ENCODE peak calls at places on chromosomes 3 and 15, in seven cellular contexts. M is colonic mucosa, A is kidney epithelial cell, V is mammary epithelial cell, D is WTC11, R is IMR-90, Q is BJ. E is an unnamed sample.
A peak's percentile ranks its signal among the peaks of the same experiment; 100 is the strongest.

GRCh38 chr15:97688177-97688576 is 272.3 kb upstream of the ARRDC4 start:
- DNase-seq in M (no peak), A (no peak), V (no peak), D (no peak), R (no peak), Q (no peak), E (no peak)

GRCh38 chr3:37227870-37228549 is 53.6 kb upstream of the LRRFIP2 start:
- DNase-seq in M (no peak), A (no peak), V (no peak), D (no peak), R (no peak), Q (no peak), E (no peak)

GRCh38 chr3:39383190-39383912 is at the start of gene SLC25A38:
- DNase-seq in M (peak; percentile 90), A (peak; percentile 64), V (peak; percentile 83), D (peak; percentile 76), R (peak; percentile 85), Q (peak; percentile 32), E (peak; percentile 68)

GRCh38 chr15:48928877-48929538 is 34.7 kb downstream of the SHC4 start:
- DNase-seq in M (no peak), A (no peak), V (peak; percentile 89), D (no peak), R (peak; percentile 33), Q (no peak), E (no peak)

GRCh38 chr15:74050127-74050526 is 32.2 kb downstream of the GOLGA6A start:
- DNase-seq in M (no peak), A (no peak), V (no peak), D (peak; percentile 4), R (no peak), Q (no peak), E (no peak)

GRCh38 chr15:39365873-39366272 is 215.0 kb upstream of the THBS1 start:
- DNase-seq in M (no peak), A (no peak), V (no peak), D (no peak), R (no peak), Q (no peak), E (no peak)

GRCh38 chr3:53836084-53836872 is 9.9 kb downstream of the CHDH start:
- DNase-seq in M (no peak), A (no peak), V (no peak), D (no peak), R (no peak), Q (no peak), E (no peak)

GRCh38 chr3:177538743-177539730 is 341.8 kb upstream of the TBL1XR1 start:
- DNase-seq in M (no peak), A (no peak), V (no peak), D (no peak), R (peak; percentile 8), Q (no peak), E (no peak)

GRCh38 chr15:90037961-90038633 is 37.0 kb downstream of the ZNF710 start:
- DNase-seq in M (no peak), A (no peak), V (peak; percentile 78), D (no peak), R (peak; percentile 53), Q (no peak), E (no peak)

GRCh38 chr3:142866841-142867631 is 21.8 kb downstream of the PCOLCE2 start:
- DNase-seq in M (no peak), A (no peak), V (peak; percentile 60), D (peak; percentile 86), R (no peak), Q (no peak), E (peak; percentile 30)

GRCh38 chr3:61646851-61647525 is 85.6 kb downstream of the PTPRG start:
- DNase-seq in M (no peak), A (no peak), V (no peak), D (no peak), R (peak; percentile 15), Q (no peak), E (no peak)

GRCh38 chr3:173371848-173372487 is 25.6 kb upstream of the NLGN1 start:
- DNase-seq in M (peak; percentile 29), A (no peak), V (peak; percentile 9), D (no peak), R (peak; percentile 34), Q (no peak), E (peak; percentile 40)

GRCh38 chr3:128804017-128804816 is 75.2 kb upstream of the ACAD9 start:
- DNase-seq in M (no peak), A (no peak), V (no peak), D (no peak), R (peak; percentile 60), Q (no peak), E (peak; percentile 32)

GRCh38 chr3:90052425-90052950 is 945.1 kb downstream of the EPHA3 start:
- DNase-seq in M (no peak), A (no peak), V (peak; percentile 1), D (no peak), R (no peak), Q (no peak), E (no peak)

GRCh38 chr15:101068523-101068960 is 149.4 kb downstream of the LRRK1 start:
- DNase-seq in M (no peak), A (no peak), V (no peak), D (no peak), R (peak; percentile 27), Q (no peak), E (no peak)

GRCh38 chr15:73873889-73874511 is 636 bp downstream of the TBC1D21 start:
- DNase-seq in M (peak; percentile 24), A (peak; percentile 32), V (peak; percentile 25), D (no peak), R (peak; percentile 68), Q (no peak), E (peak; percentile 20)

GRCh38 chr15:38147246-38147645 is 105.4 kb upstream of the SPRED1 start:
- DNase-seq in M (no peak), A (no peak), V (no peak), D (no peak), R (no peak), Q (no peak), E (no peak)

GRCh38 chr15:70710714-70711113 is 52.6 kb downstream of the UACA start:
- DNase-seq in M (no peak), A (no peak), V (no peak), D (no peak), R (no peak), Q (no peak), E (no peak)

GRCh38 chr3:8464668-8465067 is 37.0 kb upstream of the LMCD1 start:
- DNase-seq in M (no peak), A (no peak), V (no peak), D (no peak), R (no peak), Q (no peak), E (no peak)

GRCh38 chr3:56747150-56747549 is 54.6 kb downstream of the ARHGEF3 start:
- DNase-seq in M (no peak), A (no peak), V (no peak), D (no peak), R (no peak), Q (no peak), E (no peak)

GRCh38 chr3:127792664-127793292 is 29.5 kb downstream of the MGLL start:
- DNase-seq in M (peak; percentile 65), A (peak; percentile 78), V (peak; percentile 38), D (no peak), R (peak; percentile 98), Q (peak; percentile 94), E (no peak)

GRCh38 chr3:55487376-55488241 is 503 bp upstream of the WNT5A start:
- DNase-seq in M (peak; percentile 47), A (no peak), V (peak; percentile 70), D (peak; percentile 40), R (peak; percentile 73), Q (no peak), E (peak; percentile 39)

GRCh38 chr3:38582316-38582715 is 67.2 kb downstream of the SCN5A start:
- DNase-seq in M (no peak), A (no peak), V (no peak), D (no peak), R (no peak), Q (no peak), E (no peak)

GRCh38 chr3:128879125-128879969 is at the start of gene ACAD9:
- DNase-seq in M (peak; percentile 97), A (peak; percentile 81), V (peak; percentile 97), D (peak; percentile 97), R (peak; percentile 97), Q (peak; percentile 89), E (peak; percentile 99)

GRCh38 chr3:187889601-187890404 is 144.5 kb upstream of the BCL6 start:
- DNase-seq in M (no peak), A (no peak), V (no peak), D (no peak), R (no peak), Q (no peak), E (no peak)

GRCh38 chr3:45559560-45560118 is 34.9 kb upstream of the LIMD1 start:
- DNase-seq in M (no peak), A (no peak), V (no peak), D (no peak), R (no peak), Q (no peak), E (no peak)

GRCh38 chr3:45557471-45557870 is 37.1 kb upstream of the LIMD1 start:
- DNase-seq in M (no peak), A (no peak), V (no peak), D (no peak), R (no peak), Q (no peak), E (no peak)

GRCh38 chr3:45557886-45558285 is 36.7 kb upstream of the LIMD1 start:
- DNase-seq in M (no peak), A (no peak), V (no peak), D (no peak), R (no peak), Q (no peak), E (no peak)

GRCh38 chr3:45560270-45561020 is 34.1 kb upstream of the LIMD1 start:
- DNase-seq in M (peak; percentile 42), A (no peak), V (no peak), D (no peak), R (peak; percentile 42), Q (no peak), E (no peak)

GRCh38 chr3:45558431-45558830 is 36.1 kb upstream of the LIMD1 start:
- DNase-seq in M (no peak), A (no peak), V (no peak), D (no peak), R (no peak), Q (no peak), E (no peak)
- TF ChIP-seq CTCF in M (no peak), A (no peak), V (no peak), D (no peak), R (no peak), Q (no peak), E (no peak)

GRCh38 chr3:160126046-160126445 is 99.2 kb upstream of the C3orf80 start:
- DNase-seq in M (no peak), A (no peak), V (no peak), D (no peak), R (no peak), Q (no peak), E (no peak)
- TF ChIP-seq CTCF in M (no peak), A (no peak), V (no peak), D (no peak), R (no peak), Q (no peak), E (no peak)

DNA sequence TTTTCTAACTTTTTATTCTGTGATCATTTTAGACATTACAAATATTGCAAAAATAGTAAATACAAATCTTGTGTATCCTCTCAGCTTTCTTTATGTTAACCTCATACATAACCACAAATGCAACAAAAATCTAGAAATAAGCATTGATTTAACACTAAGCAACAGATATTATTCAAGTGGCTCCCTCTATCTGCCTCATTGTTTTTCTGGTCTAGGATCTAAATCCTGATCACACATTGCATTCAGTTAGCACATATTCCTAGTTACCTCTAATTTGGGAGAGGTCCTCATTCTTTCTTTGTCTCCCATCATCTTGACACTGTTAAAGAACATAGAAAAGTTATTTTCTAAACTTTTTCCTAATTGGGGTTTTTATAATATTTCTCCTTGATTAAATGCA is 1126.0 kb downstream of the ROBO2 start:
- DNase-seq in M (no peak), A (no peak), V (no peak), D (no peak), R (no peak), Q (no peak), E (no peak)
- TF ChIP-seq CTCF in M (no peak), A (peak; percentile 31), V (peak; percentile 41), D (no peak), R (peak; percentile 19), Q (peak; percentile 21), E (no peak)

GRCh38 chr3:123790254-123791072 is 93.7 kb downstream of the MYLK start:
- DNase-seq in M (no peak), A (no peak), V (no peak), D (no peak), R (peak; percentile 34), Q (no peak), E (no peak)
- TF ChIP-seq CTCF in M (no peak), A (no peak), V (no peak), D (no peak), R (no peak), Q (no peak), E (no peak)

E was measured in endothelial cell.